ENCODE peak calls at places on chromosomes 7 and 10, in eight cellular contexts. Y is right atrium auricular region; K is CD4-positive, CD25-positive, alpha-beta regulatory T cell; B is AG04450; F is left ventricle myocardium inferior; H is K562; A is esophagus squamous epithelium; U is SJSA1. D is an unnamed sample.

GRCh38 chr10:5746197-5746596 is 61.6 kb downstream of the TASOR2 start:
- DNase-seq in Y (no peak), K (no peak), B (no peak), F (peak; percentile 41), H (no peak), A (no peak), U (no peak), D (no peak)

GRCh38 chr10:20890009-20890408 is 7.1 kb downstream of the NEBL start:
- DNase-seq in Y (no peak), K (no peak), B (no peak), F (no peak), H (no peak), A (no peak), U (no peak), D (peak; percentile 16)

GRCh38 chr10:72587568-72587967 is 38.3 kb downstream of the MICU1 start:
- DNase-seq in Y (no peak), K (no peak), B (no peak), F (no peak), H (no peak), A (no peak), U (no peak), D (no peak)

GRCh38 chr10:49197171-49197570 is 9.0 kb upstream of the TMEM273 start:
- DNase-seq in Y (no peak), K (no peak), B (no peak), F (no peak), H (no peak), A (no peak), U (no peak), D (no peak)

GRCh38 chr10:49649294-49649693 is 30.2 kb upstream of the C10orf53 start:
- DNase-seq in Y (peak; percentile 32), K (no peak), B (no peak), F (no peak), H (no peak), A (no peak), U (no peak), D (no peak)

GRCh38 chr10:119205926-119206602 is 1.3 kb upstream of the GRK5 start:
- DNase-seq in Y (peak; percentile 85), K (peak; percentile 40), B (no peak), F (peak; percentile 83), H (peak; percentile 41), A (no peak), U (no peak), D (peak; percentile 73)

GRCh38 chr7:104943502-104944343 is 70.3 kb upstream of the KMT2E start:
- DNase-seq in Y (peak; percentile 85), K (peak; percentile 65), B (no peak), F (peak; percentile 40), H (peak; percentile 76), A (no peak), U (peak; percentile 26), D (no peak)

GRCh38 chr7:82183633-82184032 is 259.9 kb downstream of the CACNA2D1 start:
- DNase-seq in Y (no peak), K (no peak), B (no peak), F (no peak), H (no peak), A (no peak), U (no peak), D (no peak)

GRCh38 chr7:144050093-144050492 is 1.3 kb downstream of the OR2A5 start:
- DNase-seq in Y (no peak), K (no peak), B (no peak), F (no peak), H (no peak), A (no peak), U (no peak), D (peak; percentile 75)

GRCh38 chr10:86971146-86971991 is 3.1 kb downstream of the ADIRF start:
- DNase-seq in Y (peak; percentile 92), K (peak; percentile 87), B (peak; percentile 72), F (peak; percentile 87), H (no peak), A (peak; percentile 85), U (peak; percentile 97), D (no peak)

GRCh38 chr7:75835688-75836285 is 22.2 kb upstream of the CCL24 start:
- DNase-seq in Y (no peak), K (no peak), B (no peak), F (no peak), H (no peak), A (no peak), U (no peak), D (no peak)

GRCh38 chr7:35249537-35249907 is 4.4 kb downstream of the TBX20 start:
- DNase-seq in Y (peak; percentile 69), K (no peak), B (no peak), F (peak; percentile 24), H (no peak), A (no peak), U (no peak), D (no peak)

DNA sequence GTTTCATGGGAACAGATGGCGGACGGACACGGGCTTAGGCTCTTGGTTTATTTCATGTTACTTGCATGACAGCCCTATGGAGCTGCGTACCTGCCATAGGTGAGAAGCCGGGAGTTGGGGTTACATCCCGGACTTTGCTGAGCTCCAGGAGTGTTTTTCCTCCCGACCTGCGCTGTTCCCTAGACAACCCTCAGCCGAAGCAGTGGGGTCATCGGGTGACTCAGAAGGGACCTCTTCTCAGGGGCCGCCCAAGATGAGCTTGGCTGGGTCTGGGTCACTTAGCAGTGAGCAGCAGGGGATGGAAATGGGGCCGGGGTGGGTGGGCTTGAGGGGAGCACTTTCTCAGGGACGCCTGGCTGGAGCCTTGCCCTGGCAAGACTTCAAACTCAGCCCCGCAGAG is 11.9 kb downstream of the CUX1 start:
- DNase-seq in Y (no peak), K (no peak), B (no peak), F (no peak), H (no peak), A (no peak), U (no peak), D (no peak)
- H3K4me3 ChIP-seq in Y (no peak overlapping the region), K (no peak overlapping the region), B (no peak overlapping the region), F (no peak overlapping the region), H (no peak overlapping the region), A (no peak overlapping the region), U (no peak overlapping the region), D (no peak overlapping the region)

GRCh38 chr10:99533496-99534455 is 1.0 kb downstream of the NKX2-3 start:
- DNase-seq in Y (no peak), K (no peak), B (no peak), F (no peak), H (no peak), A (no peak), U (no peak), D (no peak)

GRCh38 chr10:99531696-99532050 is 1.1 kb upstream of the NKX2-3 start:
- DNase-seq in Y (no peak), K (no peak), B (no peak), F (no peak), H (no peak), A (no peak), U (no peak), D (no peak)

GRCh38 chr10:99532687-99533495 is at the start of gene NKX2-3:
- DNase-seq in Y (no peak), K (no peak), B (no peak), F (peak; percentile 48), H (peak; percentile 45), A (no peak), U (peak; percentile 22), D (peak; percentile 96)

GRCh38 chr10:99531026-99531695 is 1.6 kb upstream of the NKX2-3 start:
- DNase-seq in Y (no peak), K (no peak), B (no peak), F (no peak), H (no peak), A (no peak), U (no peak), D (no peak)

GRCh38 chr10:99532194-99532593 is 548 bp upstream of the NKX2-3 start:
- DNase-seq in Y (no peak), K (no peak), B (no peak), F (no peak), H (no peak), A (no peak), U (no peak), D (no peak)
- H3K27me3 ChIP-seq in Y (peaks cover 97% of the 10 kb centered on the region), K (peaks cover 34% of the 10 kb centered on the region), B (peaks cover 95% of the 10 kb centered on the region), F (peaks cover 100% of the 10 kb centered on the region), H (peaks cover 75% of the 10 kb centered on the region), A (peaks cover 90% of the 10 kb centered on the region), U (peaks cover 99% of the 10 kb centered on the region), D (no peaks in the 10 kb centered on the region)

GRCh38 chr7:123847868-123848267 is 2.9 kb downstream of the HYAL4 start:
- DNase-seq in Y (no peak), K (no peak), B (no peak), F (no peak), H (no peak), A (no peak), U (no peak), D (no peak)

GRCh38 chr7:123849855-123850254 is 4.9 kb downstream of the HYAL4 start:
- DNase-seq in Y (no peak), K (no peak), B (no peak), F (no peak), H (no peak), A (no peak), U (no peak), D (no peak)

GRCh38 chr7:123845823-123846216 is 851 bp downstream of the HYAL4 start:
- DNase-seq in Y (no peak), K (no peak), B (no peak), F (no peak), H (no peak), A (no peak), U (no peak), D (no peak)

GRCh38 chr7:123844712-123845219 is at the start of gene HYAL4:
- DNase-seq in Y (no peak), K (no peak), B (no peak), F (no peak), H (no peak), A (no peak), U (no peak), D (no peak)

DNA sequence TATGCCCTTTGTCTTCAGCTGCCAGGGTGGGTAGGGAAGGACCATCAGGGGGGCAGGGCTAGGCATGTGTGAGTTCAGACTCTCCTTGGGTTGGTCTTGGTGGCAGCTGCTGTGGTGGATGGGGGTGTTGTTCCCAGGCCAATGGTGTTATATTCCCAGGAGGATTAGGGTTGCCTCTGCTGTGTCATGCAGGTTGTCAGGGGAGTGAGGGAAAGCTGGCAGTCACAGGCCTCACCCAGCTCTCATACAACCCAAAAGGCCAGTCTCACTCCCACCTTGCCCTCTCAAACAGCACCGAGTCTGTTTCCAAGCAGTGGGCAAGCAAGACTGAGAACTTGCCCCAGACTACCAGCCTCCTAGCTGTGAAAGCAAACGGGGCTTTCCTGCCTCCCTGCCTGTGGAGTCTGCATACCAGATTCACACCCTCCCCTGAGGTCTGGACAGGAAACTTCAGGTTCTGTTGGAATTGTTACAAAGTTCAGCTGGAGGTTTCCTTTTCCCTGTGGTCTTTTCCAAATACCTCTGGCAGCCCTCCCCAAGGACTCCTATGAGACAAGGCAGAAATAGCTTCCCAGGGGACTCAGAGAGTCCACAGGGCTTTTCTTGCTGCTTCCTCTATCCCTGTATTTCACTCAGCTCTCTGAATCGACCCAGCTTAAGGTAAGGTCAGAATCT is 1.4 kb downstream of the HYAL4 start:
- DNase-seq in Y (no peak), K (no peak), B (no peak), F (no peak), H (no peak), A (no peak), U (no peak), D (peak; percentile 28)
- H3K4me3 ChIP-seq in Y (no peak overlapping the region), K (no peak overlapping the region), B (no peak overlapping the region), F (no peak overlapping the region), H (no peak overlapping the region), A (no peak overlapping the region), U (no peak overlapping the region), D (no peak overlapping the region)

DNA sequence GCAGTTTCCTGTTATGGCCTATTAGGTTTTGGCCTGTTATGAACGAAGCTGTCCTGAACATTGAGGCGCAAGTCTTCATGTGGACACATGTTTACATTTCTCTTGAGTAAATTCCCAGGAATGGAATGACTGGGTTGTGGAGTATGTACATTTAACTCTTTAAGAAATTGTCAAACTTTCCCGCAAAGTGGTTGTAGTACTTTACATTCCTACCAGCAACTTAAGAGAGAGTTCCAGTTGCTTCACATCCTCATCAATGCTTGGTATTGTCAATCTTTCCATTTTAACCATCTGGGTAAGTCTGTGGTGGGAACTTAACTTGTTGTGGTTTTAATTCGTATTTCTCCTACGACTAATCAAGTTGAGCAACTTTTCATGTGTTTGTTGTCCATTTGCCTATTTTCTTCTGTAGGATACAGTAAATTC is 73.7 kb downstream of the FAM241B start:
- DNase-seq in Y (no peak), K (no peak), B (peak; percentile 88), F (no peak), H (no peak), A (no peak), U (peak; percentile 87), D (no peak)
- H3K27me3 ChIP-seq in Y (no peaks in the 10 kb centered on the region), K (peaks cover 7% of the 10 kb centered on the region), B (peaks cover 26% of the 10 kb centered on the region), F (peaks cover 51% of the 10 kb centered on the region), H (peaks cover 10% of the 10 kb centered on the region), A (no peaks in the 10 kb centered on the region), U (no peaks in the 10 kb centered on the region), D (no peaks in the 10 kb centered on the region)